ENCODE peak calls at places on chromosome 12, in nine cellular contexts. O is caudate nucleus; Z is pons; P is C1 segment of cervical spinal cord; D is sciatic nerve; X is PC-9; J is SW480; B is uterus; G is activated naive CD4-positive, alpha-beta T cell treated with anti-CD3 and anti-CD28 coated beads, Interleukin-2, amount 50 U/mL, for 72 hours. V is an unnamed sample.

GRCh38 chr12:115660211-115660805 is 617.2 kb downstream of the MED13L start:
- DNase-seq in P (no peak), J (peak), X (no peak), O (no peak), D (peak), G (no peak), Z (no peak), B (peak), V (no peak)

GRCh38 chr12:108508243-108508642 is 6.8 kb upstream of the FICD start:
- DNase-seq in D (no peak), X (no peak), J (peak), Z (no peak), G (no peak), B (no peak), O (no peak), P (no peak), V (no peak)

GRCh38 chr12:112239020-112239419 is 113.7 kb downstream of the TRAFD1 start:
- DNase-seq in D (no peak), P (peak), X (no peak), O (no peak), J (no peak), G (no peak), Z (peak), B (no peak), V (no peak)

GRCh38 chr12:713281-713875 is 39.0 kb upstream of the WNK1 start:
- DNase-seq in B (no peak), O (no peak), D (no peak), Z (no peak), P (no peak), J (no peak), G (no peak), X (no peak), V (no peak)

GRCh38 chr12:115383668-115384067 is 699.7 kb upstream of the TBX3 start:
- DNase-seq in P (no peak), O (no peak), D (no peak), B (no peak), Z (no peak), J (no peak), X (peak), G (no peak), V (no peak)

GRCh38 chr12:94879542-94879941 is 124.0 kb downstream of the NDUFA12 start:
- DNase-seq in B (no peak), O (no peak), P (no peak), X (no peak), Z (no peak), D (no peak), G (no peak), J (no peak), V (no peak)

GRCh38 chr12:110733089-110733715 is 9.5 kb downstream of the PPP1CC start:
- DNase-seq in B (no peak), O (no peak), P (no peak), D (no peak), J (no peak), Z (peak), G (no peak), X (no peak), V (no peak)

GRCh38 chr12:95790025-95790911 is at the start of gene NTN4:
- DNase-seq in O (no peak), J (peak), P (no peak), G (no peak), D (peak), B (peak), Z (no peak), X (no peak), V (no peak)

GRCh38 chr12:47087088-47087688 is 7.4 kb upstream of the AMIGO2 start:
- DNase-seq in B (no peak), J (no peak), O (no peak), P (no peak), X (no peak), G (no peak), Z (no peak), D (no peak), V (no peak)

GRCh38 chr12:1932264-1932777 is 13.9 kb upstream of the CACNA2D4 start:
- DNase-seq in Z (peak), D (peak), J (no peak), X (no peak), P (peak), G (no peak), O (peak), B (peak), V (peak)

GRCh38 chr12:47033081-47033480 is 46.3 kb upstream of the PCED1B start:
- DNase-seq in J (no peak), G (no peak), D (no peak), O (no peak), Z (no peak), B (peak), X (no peak), P (no peak), V (no peak)

GRCh38 chr12:12704593-12705230 is 8.7 kb upstream of the GPR19 start:
- DNase-seq in P (peak), G (no peak), O (peak), Z (peak), J (peak), B (peak), X (peak), D (no peak), V (peak)

GRCh38 chr12:107236824-107237467 is 143.6 kb upstream of the CRY1 start:
- DNase-seq in J (peak), O (no peak), Z (no peak), B (no peak), P (no peak), D (no peak), X (peak), G (no peak), V (no peak)

GRCh38 chr12:19546027-19546426 is 106.7 kb downstream of the AEBP2 start:
- DNase-seq in X (no peak), P (no peak), G (no peak), O (no peak), Z (peak), J (no peak), D (no peak), B (peak), V (no peak)

GRCh38 chr12:12668005-12668404 is 28.0 kb downstream of the GPR19 start:
- DNase-seq in Z (no peak), P (no peak), X (no peak), J (no peak), O (no peak), D (no peak), B (no peak), G (no peak), V (no peak)

GRCh38 chr12:4911316-4911994 is 1.8 kb downstream of the KCNA1 start:
- DNase-seq in B (no peak), Z (no peak), O (no peak), G (no peak), D (no peak), P (no peak), J (no peak), X (no peak), V (no peak)

GRCh38 chr12:130044991-130045621 is 117.2 kb upstream of the FZD10 start:
- DNase-seq in O (no peak), X (no peak), P (no peak), D (no peak), B (no peak), G (no peak), Z (peak), J (no peak), V (no peak)

GRCh38 chr12:44774815-44775411 is 101.2 kb downstream of the NELL2 start:
- DNase-seq in B (no peak), P (no peak), Z (no peak), D (no peak), O (no peak), G (no peak), J (peak), X (no peak), V (no peak)

GRCh38 chr12:80472912-80473500 is 29.0 kb downstream of the PTPRQ start:
- DNase-seq in X (peak), O (no peak), D (no peak), Z (peak), B (no peak), G (no peak), J (peak), P (no peak), V (no peak)

V was measured in hippocampal formation.